ENCODE peak calls at places on chromosomes 5 and 9, in nine cellular contexts. D, Y, W, Q, V, L, Z, J and X are unnamed samples.

GRCh38 chr5:67222243-67223033 is 25.8 kb upstream of the CD180 start:
- DNase-seq in Y (no peak), Z (no peak), L (no peak), W (no peak), J (no peak), Q (no peak), V (no peak), D (no peak), X (no peak)

GRCh38 chr9:33374634-33375237 is 27.6 kb downstream of the AQP7 start:
- DNase-seq in L (peak), D (peak), V (peak), W (peak), Q (peak), Y (peak), J (peak), Z (peak), X (peak)

GRCh38 chr5:93874491-93874890 is 133.1 kb upstream of the POU5F2 start:
- DNase-seq in W (no peak), J (no peak), D (no peak), L (no peak), V (no peak), Z (no peak), Q (no peak), Y (no peak), X (no peak)

GRCh38 chr9:109619310-109619709 is 121.2 kb upstream of the PTPN3 start:
- DNase-seq in V (no peak), Y (no peak), D (no peak), Z (no peak), J (no peak), L (no peak), W (no peak), Q (no peak), X (no peak)

GRCh38 chr9:98255064-98255577 is 328 bp downstream of the TBC1D2 start:
- DNase-seq in Y (no peak), J (peak), V (peak), Q (peak), Z (no peak), W (peak), L (peak), D (no peak), X (peak)

GRCh38 chr9:8660383-8660782 is 860.8 kb upstream of the DMAC1 start:
- DNase-seq in Q (peak), W (peak), L (no peak), V (no peak), Y (no peak), Z (no peak), D (no peak), J (no peak), X (no peak)

GRCh38 chr5:14250094-14250777 is 107.1 kb downstream of the TRIO start:
- DNase-seq in J (peak), D (no peak), V (no peak), Q (peak), Z (peak), Y (no peak), L (no peak), W (peak), X (peak)

GRCh38 chr9:20437466-20437865 is 184.8 kb downstream of the MLLT3 start:
- DNase-seq in W (no peak), J (peak), D (no peak), Y (no peak), L (no peak), Z (no peak), Q (peak), V (no peak), X (no peak)

GRCh38 chr5:175847503-175847902 is 23.9 kb upstream of the CPLX2 start:
- DNase-seq in J (no peak), L (peak), W (no peak), V (no peak), D (no peak), Y (no peak), Q (peak), Z (peak), X (no peak)

GRCh38 chr9:121637441-121638222 is 13.8 kb upstream of the DAB2IP start:
- DNase-seq in D (no peak), Z (no peak), Y (no peak), V (peak), L (no peak), J (peak), Q (peak), W (no peak), X (peak)

GRCh38 chr9:93020785-93021670 is 37.5 kb upstream of the SUSD3 start:
- DNase-seq in J (no peak), L (no peak), W (peak), D (peak), Z (no peak), Y (no peak), Q (no peak), V (no peak), X (no peak)

GRCh38 chr5:106399381-106399780 is 1271.4 kb downstream of the EFNA5 start:
- DNase-seq in L (no peak), Y (no peak), Z (no peak), V (peak), D (no peak), Q (peak), W (no peak), J (peak), X (peak)

GRCh38 chr9:87442451-87442850 is 55.2 kb upstream of the DAPK1 start:
- DNase-seq in Z (no peak), D (no peak), W (no peak), L (no peak), Y (no peak), Q (no peak), J (no peak), V (no peak), X (no peak)

GRCh38 chr5:149114403-149115312 is 26.6 kb upstream of the ABLIM3 start:
- DNase-seq in L (peak), V (peak), Z (no peak), Q (peak), J (peak), D (no peak), W (peak), Y (no peak), X (peak)

GRCh38 chr5:68419637-68420452 is 204.3 kb downstream of the PIK3R1 start:
- DNase-seq in V (peak), Q (peak), Y (no peak), Z (no peak), J (peak), D (no peak), W (no peak), L (no peak), X (no peak)

GRCh38 chr5:41270423-41271251 is 57.3 kb upstream of the C6 start:
- DNase-seq in D (no peak), Q (peak), L (peak), J (peak), Z (no peak), Y (no peak), W (peak), V (peak), X (peak)

GRCh38 chr5:135141303-135142268 is 107.6 kb upstream of the PITX1 start:
- DNase-seq in Y (no peak), D (no peak), V (peak), W (no peak), Z (no peak), L (no peak), J (peak), Q (peak), X (peak)

GRCh38 chr9:85248514-85249312 is 493.0 kb downstream of the AGTPBP1 start:
- DNase-seq in Y (no peak), L (no peak), Q (peak), Z (no peak), J (peak), D (no peak), V (peak), W (no peak), X (peak)

GRCh38 chr5:114319236-114319635 is 42.6 kb upstream of the KCNN2 start:
- DNase-seq in Z (no peak), V (no peak), J (no peak), W (no peak), D (no peak), Y (no peak), L (no peak), Q (no peak), X (no peak)

GRCh38 chr9:107213561-107214028 is 69.5 kb upstream of the RAD23B start:
- DNase-seq in Q (peak), Z (peak), Y (no peak), L (no peak), J (peak), W (no peak), D (no peak), V (peak), X (peak)

GRCh38 chr5:177471610-177472356 is 1.7 kb downstream of the DBN1 start:
- DNase-seq in L (no peak), Z (no peak), V (no peak), D (no peak), W (peak), Y (no peak), Q (peak), J (peak), X (no peak)

GRCh38 chr5:105508519-105508918 is 1945.9 kb upstream of the NUDT12 start:
- DNase-seq in L (no peak), J (no peak), D (no peak), Z (no peak), W (no peak), Y (no peak), Q (no peak), V (no peak), X (peak)

GRCh38 chr9:110152704-110153374 is 55.1 kb downstream of the C9orf152 start:
- DNase-seq in D (no peak), Y (no peak), J (peak), W (no peak), Q (peak), V (peak), Z (no peak), L (peak), X (peak)

GRCh38 chr5:25850581-25850980 is 1187.8 kb downstream of the CDH9 start:
- DNase-seq in J (no peak), V (peak), L (no peak), W (no peak), D (no peak), Y (no peak), Z (no peak), Q (no peak), X (no peak)

GRCh38 chr5:54702470-54702869 is 184.9 kb downstream of the SNX18 start:
- DNase-seq in V (no peak), Q (no peak), J (peak), Y (no peak), W (no peak), D (no peak), L (no peak), Z (no peak), X (no peak)

GRCh38 chr9:124810513-124811355 is 33.8 kb downstream of the OLFML2A start:
- DNase-seq in D (no peak), Z (no peak), W (no peak), V (peak), L (peak), J (peak), Y (no peak), Q (peak), X (peak)

DNA sequence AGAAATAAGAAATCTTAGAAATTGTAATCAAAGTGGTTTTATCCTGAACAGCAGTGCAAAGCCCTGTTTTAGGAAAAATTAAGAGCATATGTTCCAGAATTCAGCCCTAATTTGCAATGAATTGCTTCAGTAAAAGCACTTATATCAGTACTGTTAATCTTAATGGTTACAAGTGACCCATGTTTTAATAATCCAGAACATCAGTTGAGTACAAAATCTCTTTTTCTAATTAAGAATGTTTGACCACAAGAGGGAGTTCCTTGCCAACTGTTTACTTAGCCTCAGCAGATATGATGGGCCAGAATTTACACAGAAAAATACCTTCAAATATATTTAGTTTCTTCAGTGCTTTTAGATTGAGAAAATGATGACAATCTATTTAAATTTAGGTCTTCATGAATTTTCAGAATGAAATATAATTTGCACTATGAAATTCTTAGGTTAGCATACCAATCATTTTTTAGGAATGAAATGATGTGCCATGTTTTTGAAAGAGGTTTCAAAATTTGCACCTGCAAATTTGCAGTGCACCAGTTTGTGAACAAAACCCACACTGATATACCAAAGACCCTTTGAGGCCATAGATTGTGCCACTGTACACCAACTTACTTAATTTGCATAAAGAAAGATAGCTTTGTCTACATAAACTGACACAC is 926.3 kb upstream of the ARRDC3 start:
- DNase-seq in L (no peak), Y (no peak), W (no peak), V (peak), Q (peak), D (no peak), Z (peak), J (peak), X (peak)
- TF ChIP-seq CTCF in L (peak), Y (peak), W (no peak), V (peak), Q (peak), D (peak), Z (peak), J (peak), X (peak)

GRCh38 chr9:16671591-16672137 is 198.8 kb downstream of the BNC2 start:
- DNase-seq in J (peak), Z (no peak), Y (no peak), W (no peak), D (no peak), L (no peak), V (peak), Q (peak), X (peak)

GRCh38 chr9:16675131-16675530 is 195.3 kb downstream of the BNC2 start:
- DNase-seq in Q (peak), J (no peak), L (no peak), Z (no peak), W (no peak), D (no peak), Y (no peak), V (no peak), X (peak)

GRCh38 chr9:16670791-16671190 is 199.7 kb downstream of the BNC2 start:
- DNase-seq in Y (no peak), W (no peak), V (no peak), D (no peak), Q (no peak), J (no peak), L (no peak), Z (no peak), X (no peak)

GRCh38 chr9:16672501-16672900 is 198.0 kb downstream of the BNC2 start:
- DNase-seq in Q (no peak), W (no peak), L (no peak), D (no peak), V (no peak), Y (no peak), Z (no peak), J (no peak), X (no peak)

DNA sequence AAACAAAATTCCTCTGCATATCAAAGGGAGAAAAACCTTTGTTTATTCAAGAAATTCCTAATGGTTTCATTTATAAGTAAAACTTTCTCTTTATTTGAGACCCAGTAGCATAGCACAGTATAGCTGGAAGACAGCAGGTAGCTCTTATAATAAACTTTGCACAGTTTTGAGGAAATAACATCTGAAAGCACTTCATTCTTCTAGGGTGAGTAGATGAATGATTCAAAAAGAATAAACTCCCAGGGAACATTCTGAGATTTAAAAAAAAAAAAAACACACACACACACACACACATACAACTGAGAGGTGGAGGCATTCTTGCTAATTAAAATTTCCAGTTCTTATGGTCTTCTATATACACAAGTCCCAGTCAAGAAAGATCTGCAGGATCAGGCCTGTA is 197.3 kb downstream of the BNC2 start:
- DNase-seq in Y (no peak), D (no peak), Z (no peak), J (peak), V (no peak), L (no peak), Q (peak), W (no peak), X (no peak)
- TF ChIP-seq CTCF in Y (no peak), D (no peak), Z (no peak), J (no peak), V (no peak), L (no peak), Q (no peak), W (no peak), X (no peak)

DNA sequence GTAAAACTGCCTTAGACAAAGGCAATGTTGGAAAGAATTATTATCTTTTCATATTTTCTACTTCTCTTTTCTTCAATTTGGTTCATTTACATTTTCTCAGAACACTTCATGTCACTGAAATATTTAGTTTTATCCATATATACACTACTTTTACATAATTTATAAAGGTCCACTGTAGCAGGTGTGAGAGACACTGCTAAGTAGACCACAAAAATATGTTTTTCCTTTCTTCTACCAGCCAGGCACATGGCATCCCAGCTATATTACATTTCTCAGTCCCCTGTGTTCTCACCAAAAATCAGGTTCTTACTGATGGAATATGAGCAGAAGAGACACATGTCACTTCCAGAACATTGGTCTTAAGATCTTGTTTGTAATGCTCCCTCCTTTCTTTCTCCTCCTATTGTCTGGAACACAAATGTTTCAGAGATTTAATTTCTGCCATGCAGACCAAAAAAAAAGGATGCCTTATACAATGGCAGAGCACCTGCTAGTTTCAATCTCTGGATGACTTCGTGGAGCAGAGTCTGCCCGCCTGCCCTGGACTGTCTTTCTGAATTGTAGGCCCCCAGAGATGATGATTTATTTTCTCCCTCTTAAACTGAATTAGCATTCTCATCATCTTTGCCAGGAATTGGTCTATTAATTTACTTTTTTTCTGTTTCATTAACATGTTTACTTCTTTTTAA is 125.4 kb upstream of the ACOT12 start:
- DNase-seq in Z (no peak), V (no peak), J (no peak), Y (no peak), W (no peak), Q (no peak), D (no peak), L (no peak), X (no peak)
- TF ChIP-seq CTCF in Z (no peak), V (no peak), J (no peak), Y (no peak), W (no peak), Q (no peak), D (no peak), L (no peak), X (no peak)

GRCh38 chr9:136409557-136410455 is 608 bp downstream of the ENTR1 start:
- DNase-seq in W (no peak), V (peak), J (peak), Y (no peak), Q (peak), D (peak), L (peak), Z (peak), X (peak)

GRCh38 chr9:136411358-136411757 is 900 bp downstream of the PMPCA start:
- DNase-seq in Y (no peak), D (no peak), Z (no peak), Q (peak), W (no peak), J (no peak), L (no peak), V (peak), X (no peak)

GRCh38 chr9:136412912-136413420 is 2.5 kb downstream of the PMPCA start:
- DNase-seq in J (no peak), L (no peak), D (no peak), V (no peak), W (no peak), Q (peak), Y (no peak), Z (no peak), X (no peak)

GRCh38 chr9:136407911-136408310 is 2.5 kb downstream of the ENTR1 start:
- DNase-seq in J (no peak), Q (no peak), Z (no peak), Y (no peak), W (no peak), D (no peak), L (no peak), V (no peak), X (no peak)

GRCh38 chr9:136410500-136411287 is at the start of the genes ENTR1 and PMPCA:
- DNase-seq in Q (peak), V (peak), J (peak), D (peak), Y (peak), W (peak), L (peak), Z (peak), X (peak)
- TF ChIP-seq CTCF in Q (no peak), V (no peak), J (no peak), D (no peak), Y (no peak), W (no peak), L (no peak), Z (no peak), X (no peak)